ENCODE peak calls at places on chromosome 4, in six cellular contexts. H is transverse colon, Q is suprapubic skin, G is H1, X is tibial nerve, F is K562. E is an unnamed sample.

GRCh38 chr4:83603130-83603529 is 67.2 kb downstream of the GPAT3 start:
- DNase-seq in H (no peak), Q (no peak), G (no peak), X (no peak), F (no peak), E (no peak)

GRCh38 chr4:6377626-6378492 is 94.6 kb downstream of the PPP2R2C start:
- DNase-seq in H (no peak), Q (no peak), G (no peak), X (no peak), F (no peak), E (no peak)

GRCh38 chr4:56689661-56690060 is 8.6 kb upstream of the HOPX start:
- DNase-seq in H (no peak), Q (no peak), G (no peak), X (no peak), F (no peak), E (no peak)

GRCh38 chr4:16192067-16192466 is 34.2 kb downstream of the TAPT1 start:
- DNase-seq in H (no peak), Q (no peak), G (no peak), X (no peak), F (no peak), E (no peak)

GRCh38 chr4:113446019-113446418 is 315.5 kb downstream of the CAMK2D start:
- DNase-seq in H (no peak), Q (no peak), G (no peak), X (no peak), F (no peak), E (no peak)

GRCh38 chr4:96916731-96917130 is 1076.8 kb downstream of the PDHA2 start:
- DNase-seq in H (no peak), Q (no peak), G (no peak), X (no peak), F (no peak), E (no peak)

GRCh38 chr4:148515248-148515647 is 73.0 kb upstream of the NR3C2 start:
- DNase-seq in H (no peak), Q (no peak), G (no peak), X (no peak), F (no peak), E (no peak)

GRCh38 chr4:107046261-107046660 is 10.1 kb upstream of the DKK2 start:
- DNase-seq in H (no peak), Q (no peak), G (no peak), X (no peak), F (no peak), E (no peak)

GRCh38 chr4:38190717-38191178 is 230.6 kb downstream of the PTTG2 start:
- DNase-seq in H (no peak), Q (no peak), G (no peak), X (no peak), F (no peak), E (no peak)

GRCh38 chr4:85734446-85734845 is 259.5 kb downstream of the ARHGAP24 start:
- DNase-seq in H (no peak), Q (no peak), G (no peak), X (no peak), F (no peak), E (no peak)

GRCh38 chr4:185464184-185464583 is 7.3 kb downstream of the CCDC110 start:
- DNase-seq in H (no peak), Q (no peak), G (no peak), X (no peak), F (no peak), E (no peak)

GRCh38 chr4:54484361-54484760 is 173.4 kb upstream of the KIT start:
- DNase-seq in H (no peak), Q (peak; percentile 69), G (no peak), X (no peak), F (no peak), E (no peak)

GRCh38 chr4:173748353-173748752 is 218.3 kb upstream of the HAND2 start:
- DNase-seq in H (no peak), Q (no peak), G (no peak), X (no peak), F (no peak), E (no peak)

GRCh38 chr4:157185363-157185762 is 35.2 kb upstream of the GRIA2 start:
- DNase-seq in H (no peak), Q (no peak), G (no peak), X (no peak), F (no peak), E (no peak)

GRCh38 chr4:86594559-86595425 is 677 bp downstream of the PTPN13 start:
- DNase-seq in H (peak; percentile 23), Q (peak; percentile 77), G (no peak), X (peak; percentile 44), F (peak; percentile 8), E (peak; percentile 32)

GRCh38 chr4:87193958-87194675 is 26.3 kb downstream of the KLHL8 start:
- DNase-seq in H (no peak), Q (no peak), G (no peak), X (no peak), F (no peak), E (no peak)

GRCh38 chr4:53132117-53132889 is 233.6 kb downstream of the SCFD2 start:
- DNase-seq in H (no peak), Q (no peak), G (no peak), X (no peak), F (no peak), E (no peak)

GRCh38 chr4:8402640-8403039 is 37.9 kb downstream of the ACOX3 start:
- DNase-seq in H (no peak), Q (no peak), G (no peak), X (peak; percentile 19), F (no peak), E (no peak)

GRCh38 chr4:106869551-106869950 is 166.6 kb downstream of the DKK2 start:
- DNase-seq in H (no peak), Q (no peak), G (no peak), X (no peak), F (no peak), E (no peak)

GRCh38 chr4:20253272-20253798 is 1.6 kb downstream of the SLIT2 start:
- DNase-seq in H (no peak), Q (no peak), G (no peak), X (no peak), F (no peak), E (no peak)

GRCh38 chr4:20253799-20254409 is 2.2 kb downstream of the SLIT2 start:
- DNase-seq in H (peak; percentile 12), Q (peak; percentile 69), G (no peak), X (no peak), F (no peak), E (no peak)

GRCh38 chr4:20252656-20253271 is 1.1 kb downstream of the SLIT2 start:
- DNase-seq in H (peak; percentile 11), Q (peak; percentile 67), G (no peak), X (peak; percentile 18), F (no peak), E (no peak)

GRCh38 chr4:20251061-20251795 is 477 bp upstream of the SLIT2 start:
- DNase-seq in H (no peak), Q (no peak), G (no peak), X (no peak), F (peak; percentile 7), E (no peak)

DNA sequence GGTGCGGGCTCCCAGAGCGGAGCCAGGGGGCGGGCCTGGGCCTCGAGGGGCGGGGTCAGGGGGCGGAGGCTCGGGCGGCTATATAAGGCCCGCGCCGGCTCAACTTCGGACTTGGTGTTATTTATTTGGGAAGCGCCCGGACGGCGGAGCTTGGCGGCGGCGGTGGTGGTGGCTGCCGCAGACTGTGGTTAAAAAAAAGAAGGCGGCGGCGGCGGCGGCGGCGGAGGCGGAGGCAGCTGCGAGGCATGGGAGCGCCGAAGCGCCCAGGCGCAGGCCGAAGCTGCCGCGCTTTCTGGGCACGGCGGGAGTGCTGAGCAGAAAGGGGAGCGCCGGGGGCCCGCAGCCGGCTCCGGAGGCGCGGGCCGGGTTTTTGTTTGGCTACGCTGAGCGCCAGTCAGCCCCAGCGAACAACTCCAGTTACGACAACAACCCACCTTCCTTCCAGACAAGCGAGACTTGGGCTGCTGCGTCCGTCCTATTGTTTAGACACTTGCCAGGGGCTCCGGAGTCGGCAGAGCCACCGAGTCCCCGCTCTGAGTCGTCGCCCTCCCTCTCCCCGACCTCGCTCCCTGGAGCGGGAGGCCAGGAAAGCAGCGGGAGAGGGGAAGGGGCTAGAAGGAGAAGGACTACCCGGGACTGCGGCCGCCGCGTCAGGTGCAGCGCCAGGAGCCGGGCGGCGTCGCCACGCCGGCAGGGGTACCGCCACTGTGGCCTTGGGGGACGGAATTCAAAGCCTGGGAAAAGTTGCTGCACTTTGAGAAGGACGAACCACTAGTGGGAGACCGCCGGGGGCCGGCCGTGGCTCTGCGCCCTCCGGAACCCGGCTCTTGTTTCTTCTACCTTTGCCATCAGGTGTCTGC is at the start of gene SLIT2:
- DNase-seq in H (peak; percentile 81), Q (peak; percentile 88), G (no peak), X (peak; percentile 65), F (peak; percentile 60), E (peak; percentile 81)
- TF ChIP-seq EP300 in H (no peak), Q (no peak), G (no peak), X (no peak), F (no peak), E (no peak)

GRCh38 chr4:73344106-73344505 is 60.0 kb upstream of the ALB start:
- DNase-seq in H (no peak), Q (no peak), G (no peak), X (no peak), F (no peak), E (no peak)
- TF ChIP-seq EP300 in H (no peak), Q (no peak), G (no peak), X (no peak), F (no peak), E (no peak)

GRCh38 chr4:155953151-155954117 is at the start of gene CTSO:
- DNase-seq in H (peak; percentile 75), Q (peak; percentile 77), G (no peak), X (peak; percentile 93), F (peak; percentile 28), E (peak; percentile 72)
- TF ChIP-seq EP300 in H (no peak), Q (no peak), G (no peak), X (no peak), F (no peak), E (no peak)

DNA sequence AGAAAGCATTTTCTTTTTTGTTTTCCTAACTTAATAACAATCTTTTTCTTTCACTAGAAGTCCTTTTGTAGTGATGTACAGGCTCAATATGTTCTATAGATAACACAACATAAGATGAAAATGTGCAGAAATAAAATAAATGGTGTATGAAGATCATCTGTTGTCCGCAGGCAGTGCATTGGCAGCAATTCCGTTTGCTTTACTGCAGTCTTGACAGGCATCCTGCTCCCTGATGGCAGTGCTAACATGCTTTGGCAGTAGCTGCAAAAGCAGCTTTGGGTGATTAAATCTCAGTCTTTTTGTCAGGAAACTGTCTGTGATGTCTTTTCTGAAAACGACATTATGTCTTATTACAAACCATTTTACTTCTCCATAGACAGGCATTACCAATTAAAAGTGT is 131.4 kb downstream of the TRAM1L1 start:
- DNase-seq in H (no peak), Q (no peak), G (no peak), X (no peak), F (no peak), E (no peak)
- TF ChIP-seq EP300 in H (no peak), Q (no peak), G (no peak), X (no peak), F (no peak), E (no peak)

GRCh38 chr4:20368926-20369325 is 117.2 kb downstream of the SLIT2 start:
- DNase-seq in H (no peak), Q (no peak), G (no peak), X (no peak), F (no peak), E (no peak)
- TF ChIP-seq EP300 in H (no peak), Q (no peak), G (no peak), X (no peak), F (no peak), E (no peak)